ENCODE peak calls at places on chromosomes 6 and 20, in nine cellular contexts. V is GM23338, L is psoas muscle, Y is Peyer's patch, U is mucosa of descending colon, J is spleen, R is Caco-2, H is cardiac muscle cell, G is pancreas. B is an unnamed sample.

GRCh38 chr20:58986286-58986967 is 5.4 kb downstream of the NELFCD start:
- DNase-seq in G (peak; percentile 20), U (no peak), L (no peak), V (no peak), J (peak; percentile 34), R (peak; percentile 29), H (no peak), Y (peak; percentile 37), B (no peak)

GRCh38 chr6:137489410-137490371 is 4.5 kb downstream of the OLIG3 start:
- DNase-seq in L (no peak), V (peak; percentile 71), R (no peak), Y (no peak), H (no peak), U (no peak), G (no peak), J (no peak), B (peak; percentile 59)

GRCh38 chr6:22880686-22881433 is 311.5 kb downstream of the HDGFL1 start:
- DNase-seq in L (no peak), J (no peak), R (peak; percentile 49), H (peak; percentile 95), Y (no peak), G (no peak), V (no peak), U (no peak), B (no peak)

GRCh38 chr6:52013035-52013434 is 74.4 kb downstream of the PKHD1 start:
- DNase-seq in R (no peak), Y (no peak), J (no peak), G (no peak), H (no peak), L (no peak), U (no peak), V (no peak), B (no peak)

GRCh38 chr20:2130062-2130591 is 28.5 kb downstream of the STK35 start:
- DNase-seq in Y (no peak), U (no peak), L (no peak), J (peak; percentile 38), G (no peak), R (no peak), H (peak; percentile 55), V (no peak), B (no peak)

GRCh38 chr6:143332153-143332845 is 118.2 kb downstream of the ADAT2 start:
- DNase-seq in U (no peak), R (no peak), V (no peak), J (no peak), Y (no peak), H (no peak), G (no peak), L (no peak), B (no peak)

GRCh38 chr6:130681028-130681427 is 146.2 kb upstream of the SMLR1 start:
- DNase-seq in U (no peak), H (peak; percentile 73), R (no peak), L (no peak), Y (no peak), G (no peak), J (no peak), V (no peak), B (no peak)

GRCh38 chr6:53603381-53604121 is 58.6 kb upstream of the GCLC start:
- DNase-seq in Y (no peak), H (peak; percentile 29), J (no peak), L (no peak), V (no peak), G (no peak), R (no peak), U (no peak), B (no peak)

GRCh38 chr20:38680492-38681118 is 43.7 kb upstream of the SLC32A1 start:
- DNase-seq in L (no peak), R (peak; percentile 57), H (peak; percentile 48), J (no peak), U (peak; percentile 42), V (peak; percentile 78), Y (no peak), G (no peak), B (peak; percentile 70)

GRCh38 chr6:139951172-139951571 is 576.7 kb upstream of the CITED2 start:
- DNase-seq in R (no peak), L (no peak), G (no peak), H (no peak), J (no peak), Y (no peak), V (no peak), U (no peak), B (no peak)

DNA sequence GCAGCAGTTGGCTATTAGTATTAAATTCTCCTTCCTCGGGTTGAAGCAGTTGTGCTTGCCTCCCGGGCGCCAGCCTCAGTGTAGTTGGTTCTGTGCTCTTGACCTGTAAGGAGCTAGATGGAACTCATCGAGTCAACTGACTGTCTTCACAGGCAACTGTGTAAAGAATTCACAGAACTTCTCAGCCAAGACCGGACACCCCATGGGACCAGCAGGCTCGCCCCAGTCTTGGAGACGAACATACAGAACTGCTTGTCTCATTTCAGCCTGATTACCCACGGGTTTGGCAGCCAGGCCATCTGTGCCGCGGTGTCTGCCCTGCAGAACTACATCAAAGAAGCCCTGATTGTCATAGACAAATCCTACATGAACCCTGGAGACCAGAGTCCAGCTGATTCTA is 8.5 kb downstream of the TFAP2C start:
- DNase-seq in J (no peak), L (no peak), Y (no peak), U (no peak), V (no peak), G (no peak), R (no peak), H (no peak), B (no peak)
- H3K36me3 ChIP-seq in J (no peaks in the 10 kb centered on the region), L (no peaks in the 10 kb centered on the region), Y (no peaks in the 10 kb centered on the region), U (no peaks in the 10 kb centered on the region), V (peaks cover 21% of the 10 kb centered on the region), G (no peaks in the 10 kb centered on the region), R (peaks cover 2% of the 10 kb centered on the region), H (no peaks in the 10 kb centered on the region), B (peaks cover 17% of the 10 kb centered on the region)

DNA sequence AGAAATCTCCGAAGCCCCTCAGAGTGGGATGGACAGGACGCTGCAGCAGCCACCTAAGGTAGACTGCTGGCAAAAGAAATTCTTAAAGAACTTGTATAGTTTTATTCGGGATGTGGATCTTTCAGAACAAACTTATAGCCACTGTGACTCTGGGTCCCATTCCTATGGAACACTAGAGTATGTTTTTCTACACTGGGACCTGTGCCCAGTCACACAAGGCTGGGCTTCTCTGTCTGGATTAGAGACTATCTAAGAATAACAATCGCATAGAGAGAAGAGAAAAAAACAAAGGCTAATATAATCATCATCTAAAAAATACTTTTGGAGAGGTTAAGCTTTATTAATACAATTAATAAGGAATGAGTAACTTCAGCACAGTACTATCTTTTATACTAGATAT is 28.9 kb downstream of the RMND1 start:
- DNase-seq in V (no peak), G (no peak), U (no peak), R (no peak), L (no peak), H (no peak), Y (no peak), J (no peak), B (no peak)
- H3K36me3 ChIP-seq in V (peaks cover 55% of the 10 kb centered on the region), G (no peaks in the 10 kb centered on the region), U (no peaks in the 10 kb centered on the region), R (no peaks in the 10 kb centered on the region), L (peaks cover 2% of the 10 kb centered on the region), H (peaks cover 28% of the 10 kb centered on the region), Y (no peaks in the 10 kb centered on the region), J (peaks cover 100% of the 10 kb centered on the region), B (peaks cover 9% of the 10 kb centered on the region)

GRCh38 chr20:33636776-33637175 is 25.4 kb upstream of the C20orf144 start:
- DNase-seq in U (no peak), L (no peak), Y (no peak), V (no peak), R (peak; percentile 31), G (no peak), J (no peak), H (no peak), B (no peak)
- H3K36me3 ChIP-seq in U (no peaks in the 10 kb centered on the region), L (peaks cover 6% of the 10 kb centered on the region), Y (no peaks in the 10 kb centered on the region), V (no peaks in the 10 kb centered on the region), R (peaks cover 11% of the 10 kb centered on the region), G (no peaks in the 10 kb centered on the region), J (peaks cover 94% of the 10 kb centered on the region), H (peaks cover 51% of the 10 kb centered on the region), B (peaks cover 14% of the 10 kb centered on the region)

GRCh38 chr20:37517371-37517748 is 3.7 kb upstream of the NNAT start:
- DNase-seq in Y (no peak), G (no peak), U (no peak), R (no peak), V (no peak), J (no peak), L (no peak), H (no peak), B (no peak)
- H3K36me3 ChIP-seq in Y (no peaks in the 10 kb centered on the region), G (no peaks in the 10 kb centered on the region), U (no peaks in the 10 kb centered on the region), R (peaks cover 17% of the 10 kb centered on the region), V (peaks cover 9% of the 10 kb centered on the region), J (peaks cover 80% of the 10 kb centered on the region), L (no peaks in the 10 kb centered on the region), H (peaks cover 9% of the 10 kb centered on the region), B (peaks cover 10% of the 10 kb centered on the region)

GRCh38 chr20:36246410-36246809 is 10.1 kb downstream of the AAR2 start:
- DNase-seq in Y (no peak), G (no peak), L (no peak), R (no peak), V (no peak), H (no peak), U (no peak), J (no peak), B (no peak)
- H3K36me3 ChIP-seq in Y (peaks cover 3% of the 10 kb centered on the region), G (no peaks in the 10 kb centered on the region), L (peaks cover 18% of the 10 kb centered on the region), R (peaks cover 14% of the 10 kb centered on the region), V (peaks cover 32% of the 10 kb centered on the region), H (peaks cover 53% of the 10 kb centered on the region), U (peaks cover 12% of the 10 kb centered on the region), J (peaks cover 100% of the 10 kb centered on the region), B (peaks cover 22% of the 10 kb centered on the region)

GRCh38 chr6:4459981-4460380 is 316.2 kb upstream of the CDYL start:
- DNase-seq in J (no peak), H (no peak), L (no peak), R (no peak), U (no peak), G (no peak), Y (no peak), V (peak; percentile 6), B (no peak)
- H3K36me3 ChIP-seq in J (no peaks in the 10 kb centered on the region), H (no peaks in the 10 kb centered on the region), L (no peaks in the 10 kb centered on the region), R (no peaks in the 10 kb centered on the region), U (no peaks in the 10 kb centered on the region), G (no peaks in the 10 kb centered on the region), Y (no peaks in the 10 kb centered on the region), V (no peaks in the 10 kb centered on the region), B (no peaks in the 10 kb centered on the region)

GRCh38 chr20:37209661-37210314 is 30.4 kb upstream of the MROH8 start:
- DNase-seq in H (no peak), G (no peak), V (no peak), R (no peak), U (no peak), Y (no peak), L (no peak), J (no peak), B (no peak)
- H3K36me3 ChIP-seq in H (peaks cover 54% of the 10 kb centered on the region), G (no peaks in the 10 kb centered on the region), V (peaks cover 78% of the 10 kb centered on the region), R (peaks cover 12% of the 10 kb centered on the region), U (no peaks in the 10 kb centered on the region), Y (peaks cover 5% of the 10 kb centered on the region), L (peaks cover 9% of the 10 kb centered on the region), J (peaks cover 100% of the 10 kb centered on the region), B (peaks cover 30% of the 10 kb centered on the region)

DNA sequence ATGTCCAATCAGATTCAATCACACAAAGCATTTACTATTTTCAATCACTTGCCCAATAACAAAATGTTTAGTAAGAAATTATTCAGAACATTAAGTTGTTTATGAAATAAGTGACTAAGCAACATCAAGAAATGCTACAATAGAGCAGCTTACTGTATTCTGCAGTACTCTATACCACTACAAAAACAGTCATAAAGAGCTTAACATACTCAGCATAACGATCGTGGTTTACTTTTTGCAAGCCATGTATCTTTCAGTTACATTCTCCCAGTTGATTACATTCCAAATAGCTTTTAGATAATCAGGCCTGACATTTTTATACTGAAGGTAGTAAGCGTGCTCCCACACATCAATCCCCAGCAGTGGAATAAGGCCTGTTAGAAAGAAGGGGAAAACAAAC is 10.8 kb downstream of the SOD2 start:
- DNase-seq in L (no peak), U (no peak), J (no peak), R (no peak), G (no peak), Y (no peak), V (no peak), H (no peak), B (no peak)
- H3K36me3 ChIP-seq in L (peaks cover 7% of the 10 kb centered on the region), U (no peaks in the 10 kb centered on the region), J (peaks cover 100% of the 10 kb centered on the region), R (peaks cover 1% of the 10 kb centered on the region), G (peaks cover 22% of the 10 kb centered on the region), Y (no peaks in the 10 kb centered on the region), V (peaks cover 20% of the 10 kb centered on the region), H (peaks cover 52% of the 10 kb centered on the region), B (peaks cover 9% of the 10 kb centered on the region)